ENCODE peak calls at places on chromosomes 12 and 14, in six cellular contexts. One of them, this sample, is unnamed.

GRCh38 chr12:4934651-4935050 is 24.9 kb downstream of the KCNA1 start:
- DNase-seq in sigmoid colon: no peak
- DNase-seq in stomach: no peak
- DNase-seq in uterus: no peak
- DNase-seq in choroid plexus epithelial cell: no peak
- DNase-seq in epithelial cell of esophagus: peak
- DNase-seq in this sample: no peak

GRCh38 chr12:4114986-4115385 is 158.6 kb upstream of the CCND2 start:
- DNase-seq in choroid plexus epithelial cell: no peak
- DNase-seq in sigmoid colon: peak
- DNase-seq in uterus: no peak
- DNase-seq in stomach: no peak
- DNase-seq in epithelial cell of esophagus: no peak
- DNase-seq in this sample: no peak

GRCh38 chr14:91858536-91859275 is 8.6 kb downstream of the TC2N start:
- DNase-seq in stomach: no peak
- DNase-seq in choroid plexus epithelial cell: peak
- DNase-seq in epithelial cell of esophagus: peak
- DNase-seq in sigmoid colon: no peak
- DNase-seq in uterus: no peak
- DNase-seq in this sample: peak

GRCh38 chr12:101671157-101671791 is 26.2 kb upstream of the CHPT1 start:
- DNase-seq in choroid plexus epithelial cell: no peak
- DNase-seq in sigmoid colon: no peak
- DNase-seq in uterus: no peak
- DNase-seq in stomach: peak
- DNase-seq in epithelial cell of esophagus: no peak
- DNase-seq in this sample: peak

GRCh38 chr12:66963901-66964300 is 285.0 kb upstream of the GRIP1 start:
- DNase-seq in stomach: no peak
- DNase-seq in uterus: no peak
- DNase-seq in choroid plexus epithelial cell: no peak
- DNase-seq in sigmoid colon: no peak
- DNase-seq in epithelial cell of esophagus: no peak
- DNase-seq in this sample: no peak

GRCh38 chr14:59869381-59870255 is 958 bp downstream of the RTN1 start:
- DNase-seq in sigmoid colon: peak
- DNase-seq in choroid plexus epithelial cell: no peak
- DNase-seq in epithelial cell of esophagus: no peak
- DNase-seq in uterus: no peak
- DNase-seq in stomach: no peak
- DNase-seq in this sample: no peak

GRCh38 chr14:62179367-62180018 is 417.3 kb downstream of the SNAPC1 start:
- DNase-seq in epithelial cell of esophagus: peak
- DNase-seq in sigmoid colon: no peak
- DNase-seq in choroid plexus epithelial cell: peak
- DNase-seq in uterus: peak
- DNase-seq in stomach: peak
- DNase-seq in this sample: peak

GRCh38 chr12:75560167-75560566 is 48.8 kb upstream of the KRR1 start:
- DNase-seq in epithelial cell of esophagus: peak
- DNase-seq in uterus: no peak
- DNase-seq in stomach: no peak
- DNase-seq in sigmoid colon: no peak
- DNase-seq in choroid plexus epithelial cell: peak
- DNase-seq in this sample: no peak

GRCh38 chr12:30729547-30729946 is 25.2 kb downstream of the CAPRIN2 start:
- DNase-seq in sigmoid colon: no peak
- DNase-seq in stomach: no peak
- DNase-seq in choroid plexus epithelial cell: no peak
- DNase-seq in uterus: no peak
- DNase-seq in epithelial cell of esophagus: no peak
- DNase-seq in this sample: no peak

GRCh38 chr14:104048758-104049496 is 36.6 kb upstream of the ASPG start:
- DNase-seq in choroid plexus epithelial cell: peak
- DNase-seq in uterus: no peak
- DNase-seq in sigmoid colon: no peak
- DNase-seq in stomach: no peak
- DNase-seq in epithelial cell of esophagus: peak
- DNase-seq in this sample: no peak

GRCh38 chr14:91303924-91304229 is 59.4 kb upstream of the GPR68 start:
- DNase-seq in choroid plexus epithelial cell: no peak
- DNase-seq in sigmoid colon: no peak
- DNase-seq in uterus: no peak
- DNase-seq in stomach: no peak
- DNase-seq in epithelial cell of esophagus: no peak
- DNase-seq in this sample: no peak

GRCh38 chr14:98120831-98121464 is 1151.0 kb downstream of the BCL11B start:
- DNase-seq in stomach: no peak
- DNase-seq in choroid plexus epithelial cell: no peak
- DNase-seq in epithelial cell of esophagus: peak
- DNase-seq in uterus: no peak
- DNase-seq in sigmoid colon: no peak
- DNase-seq in this sample: no peak

GRCh38 chr12:4421590-4422031 is 24.0 kb downstream of the FGF6 start:
- DNase-seq in sigmoid colon: no peak
- DNase-seq in uterus: no peak
- DNase-seq in epithelial cell of esophagus: peak
- DNase-seq in choroid plexus epithelial cell: peak
- DNase-seq in stomach: no peak
- DNase-seq in this sample: peak

GRCh38 chr14:52369305-52369781 is 55.2 kb downstream of the PTGER2 start:
- DNase-seq in epithelial cell of esophagus: no peak
- DNase-seq in choroid plexus epithelial cell: peak
- DNase-seq in uterus: no peak
- DNase-seq in sigmoid colon: no peak
- DNase-seq in stomach: no peak
- DNase-seq in this sample: no peak

GRCh38 chr12:82326905-82327503 is 31.2 kb downstream of the CCDC59 start:
- DNase-seq in choroid plexus epithelial cell: peak
- DNase-seq in uterus: no peak
- DNase-seq in stomach: no peak
- DNase-seq in epithelial cell of esophagus: peak
- DNase-seq in sigmoid colon: no peak
- DNase-seq in this sample: no peak

GRCh38 chr14:66507181-66507721 is 696 bp upstream of the GPHN start:
- DNase-seq in choroid plexus epithelial cell: no peak
- DNase-seq in stomach: no peak
- DNase-seq in uterus: no peak
- DNase-seq in epithelial cell of esophagus: no peak
- DNase-seq in sigmoid colon: no peak
- DNase-seq in this sample: no peak

GRCh38 chr14:54985156-54985555 is 41.7 kb downstream of the WDHD1 start:
- DNase-seq in sigmoid colon: no peak
- DNase-seq in choroid plexus epithelial cell: no peak
- DNase-seq in stomach: no peak
- DNase-seq in epithelial cell of esophagus: peak
- DNase-seq in uterus: no peak
- DNase-seq in this sample: no peak

GRCh38 chr12:103956515-103957027 is 9.1 kb upstream of the TDG start:
- DNase-seq in choroid plexus epithelial cell: no peak
- DNase-seq in uterus: no peak
- DNase-seq in sigmoid colon: no peak
- DNase-seq in stomach: no peak
- DNase-seq in epithelial cell of esophagus: no peak
- DNase-seq in this sample: peak

GRCh38 chr12:10701226-10701681 is 21.9 kb downstream of the YBX3 start:
- DNase-seq in stomach: no peak
- DNase-seq in uterus: no peak
- DNase-seq in sigmoid colon: no peak
- DNase-seq in epithelial cell of esophagus: no peak
- DNase-seq in choroid plexus epithelial cell: no peak
- DNase-seq in this sample: no peak

GRCh38 chr14:91227183-91227628 is 17.3 kb downstream of the GPR68 start:
- DNase-seq in stomach: no peak
- DNase-seq in epithelial cell of esophagus: no peak
- DNase-seq in uterus: no peak
- DNase-seq in sigmoid colon: no peak
- DNase-seq in choroid plexus epithelial cell: no peak
- DNase-seq in this sample: no peak

GRCh38 chr12:119780786-119781434 is 96.2 kb downstream of the CIT start:
- DNase-seq in sigmoid colon: no peak
- DNase-seq in choroid plexus epithelial cell: peak
- DNase-seq in epithelial cell of esophagus: peak
- DNase-seq in stomach: peak
- DNase-seq in uterus: no peak
- DNase-seq in this sample: peak

GRCh38 chr12:8018666-8019581 is 13.6 kb upstream of the FOXJ2 start:
- DNase-seq in stomach: no peak
- DNase-seq in choroid plexus epithelial cell: no peak
- DNase-seq in sigmoid colon: no peak
- DNase-seq in uterus: no peak
- DNase-seq in epithelial cell of esophagus: no peak
- DNase-seq in this sample: peak

GRCh38 chr14:75906680-75907280 is 75.0 kb downstream of the TGFB3 start:
- DNase-seq in epithelial cell of esophagus: peak
- DNase-seq in sigmoid colon: peak
- DNase-seq in choroid plexus epithelial cell: peak
- DNase-seq in uterus: peak
- DNase-seq in stomach: peak
- DNase-seq in this sample: peak

GRCh38 chr12:27048822-27049752 is 26.7 kb downstream of the MED21 start:
- DNase-seq in sigmoid colon: no peak
- DNase-seq in choroid plexus epithelial cell: peak
- DNase-seq in uterus: no peak
- DNase-seq in epithelial cell of esophagus: peak
- DNase-seq in stomach: no peak
- DNase-seq in this sample: no peak

GRCh38 chr12:40312982-40313576 is 88.3 kb downstream of the LRRK2 start:
- DNase-seq in choroid plexus epithelial cell: peak
- DNase-seq in uterus: no peak
- DNase-seq in sigmoid colon: no peak
- DNase-seq in epithelial cell of esophagus: peak
- DNase-seq in stomach: no peak
- DNase-seq in this sample: peak
- TF ChIP-seq CTCF in choroid plexus epithelial cell: peak
- TF ChIP-seq CTCF in uterus: peak
- TF ChIP-seq CTCF in sigmoid colon: peak
- TF ChIP-seq CTCF in epithelial cell of esophagus: peak
- TF ChIP-seq CTCF in stomach: no peak
- TF ChIP-seq CTCF in this sample: peak

DNA sequence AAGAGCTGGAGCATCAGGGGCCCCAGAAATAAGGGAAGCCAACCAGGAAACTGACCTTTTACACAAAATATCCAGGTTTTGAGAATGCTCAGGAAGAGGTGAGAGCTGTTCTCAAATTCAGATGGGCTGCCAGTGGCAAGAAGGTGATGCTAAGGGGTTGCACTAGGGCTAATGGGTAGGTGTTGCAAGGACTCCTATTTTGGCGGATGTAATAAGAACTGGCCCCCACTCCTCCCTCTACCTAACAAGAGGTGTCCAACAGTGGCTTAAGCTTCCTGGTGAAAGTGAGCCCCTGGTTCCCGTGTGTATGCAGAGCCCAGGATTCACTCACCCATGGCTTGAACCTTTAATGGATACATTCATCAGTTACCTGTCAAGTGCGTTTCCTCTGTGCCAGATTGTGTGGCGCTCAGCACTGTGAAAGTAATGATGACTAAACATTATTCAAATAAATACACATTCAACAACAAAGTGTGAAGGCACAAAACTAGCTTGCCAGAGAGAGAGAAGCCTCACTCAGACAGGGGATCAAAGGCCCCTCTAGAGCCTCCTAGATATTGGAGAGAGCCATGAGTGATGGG is 705 bp upstream of the CHGA start:
- DNase-seq in sigmoid colon: no peak
- DNase-seq in choroid plexus epithelial cell: no peak
- DNase-seq in uterus: no peak
- DNase-seq in epithelial cell of esophagus: no peak
- DNase-seq in stomach: no peak
- DNase-seq in this sample: no peak
- TF ChIP-seq CTCF in sigmoid colon: no peak
- TF ChIP-seq CTCF in choroid plexus epithelial cell: no peak
- TF ChIP-seq CTCF in uterus: no peak
- TF ChIP-seq CTCF in epithelial cell of esophagus: no peak
- TF ChIP-seq CTCF in stomach: no peak
- TF ChIP-seq CTCF in this sample: no peak

GRCh38 chr12:131115766-131116165 is 162.1 kb downstream of the ADGRD1 start:
- DNase-seq in choroid plexus epithelial cell: no peak
- DNase-seq in sigmoid colon: peak
- DNase-seq in uterus: no peak
- DNase-seq in epithelial cell of esophagus: no peak
- DNase-seq in stomach: no peak
- DNase-seq in this sample: no peak
- TF ChIP-seq CTCF in choroid plexus epithelial cell: no peak
- TF ChIP-seq CTCF in sigmoid colon: no peak
- TF ChIP-seq CTCF in uterus: no peak
- TF ChIP-seq CTCF in epithelial cell of esophagus: no peak
- TF ChIP-seq CTCF in stomach: no peak
- TF ChIP-seq CTCF in this sample: no peak

GRCh38 chr12:122725452-122725851 is 5.2 kb downstream of the HCAR1 start:
- DNase-seq in sigmoid colon: no peak
- DNase-seq in epithelial cell of esophagus: no peak
- DNase-seq in uterus: no peak
- DNase-seq in choroid plexus epithelial cell: no peak
- DNase-seq in stomach: no peak
- DNase-seq in this sample: no peak
- TF ChIP-seq CTCF in sigmoid colon: no peak
- TF ChIP-seq CTCF in epithelial cell of esophagus: no peak
- TF ChIP-seq CTCF in uterus: no peak
- TF ChIP-seq CTCF in choroid plexus epithelial cell: no peak
- TF ChIP-seq CTCF in stomach: no peak
- TF ChIP-seq CTCF in this sample: no peak

GRCh38 chr14:35261774-35262173 is 30.4 kb upstream of the PSMA6 start:
- DNase-seq in uterus: no peak
- DNase-seq in epithelial cell of esophagus: no peak
- DNase-seq in choroid plexus epithelial cell: peak
- DNase-seq in sigmoid colon: no peak
- DNase-seq in stomach: no peak
- DNase-seq in this sample: no peak
- TF ChIP-seq CTCF in uterus: peak
- TF ChIP-seq CTCF in epithelial cell of esophagus: no peak
- TF ChIP-seq CTCF in choroid plexus epithelial cell: peak
- TF ChIP-seq CTCF in sigmoid colon: peak
- TF ChIP-seq CTCF in stomach: no peak
- TF ChIP-seq CTCF in this sample: no peak

GRCh38 chr12:115235880-115236279 is 551.9 kb upstream of the TBX3 start:
- DNase-seq in uterus: no peak
- DNase-seq in sigmoid colon: no peak
- DNase-seq in stomach: no peak
- DNase-seq in epithelial cell of esophagus: no peak
- DNase-seq in choroid plexus epithelial cell: no peak
- DNase-seq in this sample: no peak
- TF ChIP-seq CTCF in uterus: no peak
- TF ChIP-seq CTCF in sigmoid colon: no peak
- TF ChIP-seq CTCF in stomach: no peak
- TF ChIP-seq CTCF in epithelial cell of esophagus: no peak
- TF ChIP-seq CTCF in choroid plexus epithelial cell: no peak
- TF ChIP-seq CTCF in this sample: no peak

GRCh38 chr12:57549909-57550627 is at the start of gene KIF5A:
- DNase-seq in choroid plexus epithelial cell: no peak
- DNase-seq in stomach: no peak
- DNase-seq in epithelial cell of esophagus: no peak
- DNase-seq in uterus: no peak
- DNase-seq in sigmoid colon: no peak
- DNase-seq in this sample: no peak
- TF ChIP-seq CTCF in choroid plexus epithelial cell: no peak
- TF ChIP-seq CTCF in stomach: no peak
- TF ChIP-seq CTCF in epithelial cell of esophagus: no peak
- TF ChIP-seq CTCF in uterus: no peak
- TF ChIP-seq CTCF in sigmoid colon: no peak
- TF ChIP-seq CTCF in this sample: no peak

This sample was measured in Calu3.